ENCODE peak calls at places on chromosomes 7 and 10, in five cellular contexts. Z, W, F, O and E are unnamed samples.

GRCh38 chr7:6394114-6394513 is 53.6 kb downstream of the DAGLB start:
- DNase-seq in O (no peak), F (no peak), W (no peak), Z (no peak), E (no peak)

GRCh38 chr7:101567231-101567630 is 61.9 kb downstream of the MYL10 start:
- DNase-seq in Z (no peak), O (no peak), W (no peak), F (peak), E (no peak)

GRCh38 chr7:85954961-85955360 is 688.7 kb upstream of the GRM3 start:
- DNase-seq in F (no peak), Z (no peak), W (no peak), O (no peak), E (no peak)

GRCh38 chr7:105015631-105015965 is 1.6 kb downstream of the KMT2E start:
- DNase-seq in W (peak), Z (no peak), F (peak), O (no peak), E (peak)

GRCh38 chr7:153043440-153043839 is 283.9 kb downstream of the ACTR3B start:
- DNase-seq in F (no peak), W (no peak), Z (no peak), O (no peak), E (no peak)

GRCh38 chr7:26202019-26202985 is 757 bp downstream of the CBX3 start:
- DNase-seq in W (no peak), F (peak), O (no peak), Z (no peak), E (no peak)

GRCh38 chr10:52956451-52956850 is 183.9 kb upstream of the MBL2 start:
- DNase-seq in W (peak), Z (no peak), O (no peak), F (no peak), E (no peak)

GRCh38 chr10:33125522-33125921 is 167.5 kb upstream of the ITGB1 start:
- DNase-seq in W (no peak), F (no peak), Z (no peak), O (no peak), E (no peak)